ENCODE peak calls at places on chromosomes 5 and 9, in eight cellular contexts. Y, O, H, J, F, G, B and Q are unnamed samples. For H3K36me3, the result is how much of the 10 kb centered on the place peaks cover.

GRCh38 chr9:129270903-129271431 is 92.9 kb upstream of the IER5L start:
- DNase-seq in Y (peak), O (no peak), H (no peak), J (no peak), F (peak), G (peak), B (no peak), Q (peak)

GRCh38 chr9:119234636-119235035 is 134.6 kb downstream of the BRINP1 start:
- DNase-seq in Y (no peak), O (no peak), H (no peak), J (no peak), F (no peak), G (peak), B (no peak), Q (no peak)

GRCh38 chr9:121173501-121173900 is 28.2 kb downstream of the RAB14 start:
- DNase-seq in Y (no peak), O (no peak), H (no peak), J (no peak), F (no peak), G (peak), B (no peak), Q (no peak)

GRCh38 chr5:1396029-1396816 is 49.0 kb downstream of the SLC6A3 start:
- DNase-seq in Y (no peak), O (no peak), H (no peak), J (no peak), F (peak), G (no peak), B (no peak), Q (no peak)

GRCh38 chr5:96934291-96934694 is 1.6 kb upstream of the LNPEP start:
- DNase-seq in Y (no peak), O (no peak), H (peak), J (no peak), F (no peak), G (peak), B (no peak), Q (no peak)

GRCh38 chr5:73867344-73868335 is 241.6 kb downstream of the ARHGEF28 start:
- DNase-seq in Y (peak), O (no peak), H (no peak), J (no peak), F (no peak), G (peak), B (no peak), Q (no peak)

GRCh38 chr5:175248416-175248905 is 195.5 kb downstream of the DRD1 start:
- DNase-seq in Y (no peak), O (no peak), H (no peak), J (no peak), F (no peak), G (peak), B (no peak), Q (no peak)

GRCh38 chr5:157558089-157558595 is 17.4 kb downstream of the ADAM19 start:
- DNase-seq in Y (peak), O (no peak), H (no peak), J (no peak), F (no peak), G (peak), B (no peak), Q (peak)

GRCh38 chr9:96169488-96169887 is 132.5 kb downstream of the HSD17B3 start:
- DNase-seq in Y (peak), O (no peak), H (peak), J (no peak), F (no peak), G (peak), B (peak), Q (peak)

GRCh38 chr5:8884029-8884428 is 661.8 kb downstream of the SEMA5A start:
- DNase-seq in Y (no peak), O (no peak), H (no peak), J (no peak), F (no peak), G (no peak), B (no peak), Q (no peak)

GRCh38 chr5:1876708-1877433 is 5.9 kb downstream of the IRX4 start:
- DNase-seq in Y (no peak), O (no peak), H (no peak), J (no peak), F (no peak), G (no peak), B (no peak), Q (no peak)

GRCh38 chr5:140202078-140202477 is 27.1 kb downstream of the CYSTM1 start:
- DNase-seq in Y (no peak), O (no peak), H (no peak), J (no peak), F (no peak), G (peak), B (no peak), Q (no peak)

GRCh38 chr9:89383030-89383720 is 64.9 kb downstream of the SECISBP2 start:
- DNase-seq in Y (no peak), O (no peak), H (no peak), J (no peak), F (no peak), G (no peak), B (no peak), Q (no peak)

GRCh38 chr9:87156247-87156646 is 208.9 kb upstream of the GAS1 start:
- DNase-seq in Y (no peak), O (no peak), H (no peak), J (no peak), F (no peak), G (no peak), B (no peak), Q (no peak)

GRCh38 chr9:87157366-87158031 is 210.2 kb upstream of the GAS1 start:
- DNase-seq in Y (no peak), O (no peak), H (no peak), J (no peak), F (no peak), G (peak), B (no peak), Q (peak)

GRCh38 chr9:87158779-87159178 is 211.5 kb upstream of the GAS1 start:
- DNase-seq in Y (no peak), O (no peak), H (no peak), J (no peak), F (no peak), G (no peak), B (no peak), Q (no peak)

GRCh38 chr9:87160148-87161107 is 213.1 kb upstream of the GAS1 start:
- DNase-seq in Y (no peak), O (no peak), H (no peak), J (no peak), F (no peak), G (no peak), B (no peak), Q (no peak)
- H3K36me3 ChIP-seq in Y (under half), O (under half), H (under half), J (under half), F (under half), G (under half), B (under half), Q (under half)

DNA sequence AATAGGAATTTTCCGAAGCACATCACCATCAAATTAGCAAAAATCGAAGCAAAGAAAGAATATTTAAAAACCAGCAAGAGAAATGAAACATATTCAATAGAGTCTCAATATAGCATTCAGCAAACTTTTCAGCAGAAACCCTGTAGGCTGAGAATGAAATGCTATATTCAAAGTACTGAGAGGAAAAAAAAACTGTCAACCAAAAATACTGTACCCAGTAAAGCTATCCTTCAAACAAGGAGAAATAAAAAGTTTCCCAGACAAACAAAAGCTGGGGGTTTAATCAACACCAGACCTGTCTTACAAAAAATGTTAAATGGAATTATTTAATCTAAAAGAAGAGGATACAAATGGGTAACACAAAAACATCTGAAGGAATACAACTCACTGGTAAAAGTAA is 116.0 kb downstream of the TRPM3 start:
- DNase-seq in Y (no peak), O (no peak), H (no peak), J (no peak), F (no peak), G (no peak), B (no peak), Q (no peak)
- H3K4me3 ChIP-seq in Y (no peak), O (no peak), H (no peak), J (no peak), F (no peak), G (no peak), B (no peak), Q (no peak)

GRCh38 chr5:132203916-132204315 is 23.7 kb downstream of the P4HA2 start:
- DNase-seq in Y (no peak), O (no peak), H (no peak), J (no peak), F (peak), G (no peak), B (no peak), Q (no peak)
- H3K36me3 ChIP-seq in Y (under half), O (half or more), H (under half), J (under half), F (half or more), G (under half), B (under half), Q (under half)

DNA sequence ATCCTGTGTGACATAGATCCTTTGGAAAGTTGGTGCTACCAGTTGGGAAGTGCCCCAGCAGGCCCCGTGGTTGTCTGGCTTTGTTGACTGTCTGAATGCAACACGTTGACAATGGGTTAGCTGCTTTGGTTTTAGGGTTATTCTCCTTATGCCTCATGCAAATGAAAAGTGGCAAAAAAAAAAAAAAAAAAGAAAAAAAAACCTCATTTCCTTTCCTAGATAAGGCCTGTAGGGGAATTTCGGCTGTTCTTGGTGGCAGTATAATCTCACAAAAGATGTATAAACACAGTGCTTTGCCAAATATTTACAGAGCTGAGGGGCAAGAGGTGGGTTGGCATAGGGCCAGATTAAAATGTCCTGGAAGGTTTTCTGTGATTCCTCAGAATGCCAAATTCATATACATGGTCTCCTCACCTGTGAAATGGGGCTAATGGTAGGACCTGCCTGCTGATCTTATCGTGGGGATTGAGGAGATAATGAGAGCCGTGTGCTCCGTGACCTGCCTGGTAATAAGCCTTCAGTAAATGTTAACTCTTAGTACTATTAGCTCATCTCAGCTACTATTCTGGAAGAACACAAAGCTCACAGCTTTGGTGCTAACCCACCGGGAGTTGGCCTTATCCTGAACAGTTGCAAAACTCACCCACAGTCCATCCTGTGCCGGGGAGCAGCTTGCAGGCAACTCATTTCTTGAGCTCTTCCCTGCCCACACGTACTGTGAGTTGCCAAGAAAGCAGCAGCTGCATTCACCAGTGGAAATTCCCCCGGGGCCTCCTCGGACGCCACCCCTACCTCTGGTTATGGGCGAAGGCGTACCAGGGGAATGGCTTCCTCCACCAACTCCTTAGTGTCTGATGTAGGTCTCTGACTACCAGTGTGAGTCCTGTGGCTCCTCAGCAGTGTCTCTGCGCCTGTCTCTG is 220.3 kb downstream of the NR3C1 start:
- DNase-seq in Y (peak), O (no peak), H (no peak), J (no peak), F (no peak), G (peak), B (peak), Q (no peak)
- H3K4me3 ChIP-seq in Y (no peak), O (no peak), H (no peak), J (no peak), F (no peak), G (no peak), B (no peak), Q (no peak)

GRCh38 chr5:172078726-172079345 is 72.4 kb upstream of the FBXW11 start:
- DNase-seq in Y (peak), O (no peak), H (peak), J (no peak), F (no peak), G (peak), B (peak), Q (no peak)
- H3K36me3 ChIP-seq in Y (under half), O (under half), H (under half), J (under half), F (under half), G (under half), B (under half), Q (under half)

GRCh38 chr5:138640138-138640537 is 64.9 kb upstream of the HSPA9 start:
- DNase-seq in Y (no peak), O (no peak), H (no peak), J (no peak), F (no peak), G (no peak), B (no peak), Q (no peak)

GRCh38 chr5:138641547-138642298 is 66.5 kb upstream of the HSPA9 start:
- DNase-seq in Y (peak), O (peak), H (peak), J (peak), F (no peak), G (peak), B (peak), Q (no peak)

GRCh38 chr5:138639326-138639725 is 64.1 kb upstream of the HSPA9 start:
- DNase-seq in Y (no peak), O (peak), H (no peak), J (no peak), F (no peak), G (no peak), B (no peak), Q (no peak)

GRCh38 chr5:138643040-138643791 is 68.0 kb upstream of the HSPA9 start:
- DNase-seq in Y (no peak), O (peak), H (no peak), J (no peak), F (no peak), G (no peak), B (no peak), Q (no peak)

GRCh38 chr5:138640855-138641254 is 65.7 kb upstream of the HSPA9 start:
- DNase-seq in Y (no peak), O (no peak), H (no peak), J (no peak), F (no peak), G (no peak), B (no peak), Q (no peak)
- H3K4me3 ChIP-seq in Y (no peak), O (no peak), H (no peak), J (no peak), F (no peak), G (no peak), B (no peak), Q (no peak)

DNA sequence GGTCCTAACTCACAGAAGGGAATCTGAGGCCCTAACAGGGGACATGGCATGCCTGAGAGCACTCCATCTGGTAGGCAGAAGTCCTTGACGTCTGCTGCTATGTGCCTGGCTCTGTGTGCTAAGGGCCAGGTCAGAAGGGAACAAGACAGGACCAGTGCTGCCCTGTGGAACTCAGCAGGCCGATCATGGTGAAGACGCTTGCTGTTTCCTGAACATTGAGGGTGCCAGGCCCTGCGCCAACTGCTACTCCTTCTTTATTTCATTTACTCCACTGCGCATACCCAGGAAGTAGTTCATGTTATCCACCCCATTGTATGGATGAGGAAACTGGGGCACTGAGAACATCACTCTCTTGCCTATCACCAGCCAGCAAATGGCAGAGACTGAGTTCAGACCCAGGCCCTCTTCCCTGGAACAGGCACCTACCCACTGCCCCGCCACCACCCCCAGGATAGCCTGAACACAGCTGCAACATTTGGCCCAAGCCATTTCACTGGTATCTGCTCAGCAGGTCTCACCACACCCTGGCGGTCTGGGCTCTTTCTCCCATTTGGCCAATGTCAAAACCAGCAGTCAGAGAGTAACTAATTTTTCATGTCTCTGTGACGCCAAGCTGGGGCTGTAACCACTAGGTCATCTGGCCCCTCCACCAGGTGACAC is 24.8 kb upstream of the FOXI1 start:
- DNase-seq in Y (no peak), O (no peak), H (no peak), J (no peak), F (no peak), G (no peak), B (no peak), Q (no peak)
- H3K36me3 ChIP-seq in Y (under half), O (under half), H (under half), J (half or more), F (under half), G (under half), B (under half), Q (under half)